ENCODE peak calls at places on chromosomes 13 and 19, in eight cellular contexts. Z is mucosa of descending colon; K is activated CD8-positive, alpha-beta T cell treated with anti-CD3 and anti-CD28 coated beads for 36 hours; L is psoas muscle; U is fibroblast of lung; V is RWPE1; R is astrocyte of the spinal cord; C is spleen. T is an unnamed sample.

GRCh38 chr13:110466261-110466660 is 95.3 kb downstream of the RAB20 start:
- DNase-seq in Z (no peak), K (no peak), L (no peak), U (no peak), V (no peak), R (no peak), C (no peak), T (no peak)

GRCh38 chr13:57557979-57558529 is 73.5 kb upstream of the PCDH17 start:
- DNase-seq in Z (no peak), K (no peak), L (no peak), U (peak; percentile 1), V (no peak), R (peak; percentile 3), C (no peak), T (peak; percentile 2)

GRCh38 chr13:20590568-20590967 is 23.6 kb downstream of the IFT88 start:
- DNase-seq in Z (no peak), K (no peak), L (no peak), U (no peak), V (no peak), R (no peak), C (no peak), T (no peak)

GRCh38 chr19:16901491-16902175 is 12.8 kb downstream of the F2RL3 start:
- DNase-seq in Z (no peak), K (no peak), L (peak; percentile 33), U (no peak), V (no peak), R (no peak), C (no peak), T (no peak)

GRCh38 chr13:91520952-91521351 is 122.5 kb downstream of the GPC5 start:
- DNase-seq in Z (no peak), K (no peak), L (no peak), U (no peak), V (no peak), R (peak; percentile 12), C (no peak), T (no peak)

GRCh38 chr13:33862006-33862405 is 44.1 kb downstream of the RFC3 start:
- DNase-seq in Z (no peak), K (no peak), L (no peak), U (no peak), V (no peak), R (no peak), C (no peak), T (no peak)

GRCh38 chr13:70375718-70376117 is 267.5 kb upstream of the KLHL1 start:
- DNase-seq in Z (no peak), K (no peak), L (no peak), U (no peak), V (no peak), R (no peak), C (no peak), T (no peak)

GRCh38 chr19:8334458-8335342 is 8.4 kb downstream of the KANK3 start:
- DNase-seq in Z (peak; percentile 74), K (peak; percentile 56), L (peak; percentile 56), U (peak; percentile 73), V (peak; percentile 85), R (peak; percentile 51), C (peak; percentile 77), T (peak; percentile 86)

GRCh38 chr19:27794444-27795042 is 1418.4 kb downstream of the UQCRFS1 start:
- DNase-seq in Z (peak; percentile 61), K (peak; percentile 24), L (no peak), U (peak; percentile 35), V (no peak), R (peak; percentile 20), C (peak; percentile 86), T (peak; percentile 22)

GRCh38 chr13:113620036-113620435 is 35.5 kb downstream of the TFDP1 start:
- DNase-seq in Z (peak; percentile 24), K (no peak), L (peak; percentile 35), U (no peak), V (no peak), R (no peak), C (peak; percentile 54), T (no peak)

GRCh38 chr13:41981961-41982723 is 21.2 kb upstream of the VWA8 start:
- DNase-seq in Z (no peak), K (no peak), L (no peak), U (no peak), V (peak; percentile 57), R (no peak), C (no peak), T (no peak)

GRCh38 chr19:18469245-18470107 is 31.5 kb upstream of the ISYNA1 start:
- DNase-seq in Z (no peak), K (peak; percentile 77), L (peak; percentile 87), U (peak; percentile 54), V (no peak), R (peak; percentile 63), C (peak; percentile 89), T (peak; percentile 68)

GRCh38 chr13:59633290-59633689 is 530.4 kb downstream of the DIAPH3 start:
- DNase-seq in Z (no peak), K (no peak), L (no peak), U (no peak), V (no peak), R (no peak), C (peak; percentile 70), T (no peak)

GRCh38 chr13:19984430-19985218 is 26.1 kb downstream of the ZMYM2 start:
- DNase-seq in Z (no peak), K (no peak), L (no peak), U (peak; percentile 48), V (peak; percentile 24), R (peak; percentile 59), C (no peak), T (peak; percentile 63)

GRCh38 chr13:40401911-40402776 is 264.3 kb downstream of the FOXO1 start:
- DNase-seq in Z (peak; percentile 97), K (peak; percentile 84), L (peak; percentile 98), U (peak; percentile 97), V (peak; percentile 88), R (peak; percentile 98), C (peak; percentile 94), T (peak; percentile 56)

GRCh38 chr19:41546386-41546789 is 29.6 kb upstream of the CEACAM21 start:
- DNase-seq in Z (no peak), K (peak; percentile 49), L (no peak), U (no peak), V (no peak), R (no peak), C (peak; percentile 87), T (no peak)

GRCh38 chr13:22227895-22228294 is 557.0 kb downstream of the FGF9 start:
- DNase-seq in Z (no peak), K (no peak), L (no peak), U (no peak), V (no peak), R (no peak), C (no peak), T (no peak)

GRCh38 chr19:3822683-3823344 is 36.6 kb upstream of the MATK start:
- DNase-seq in Z (no peak), K (no peak), L (no peak), U (no peak), V (no peak), R (no peak), C (no peak), T (no peak)

GRCh38 chr19:3819989-3820388 is 33.8 kb upstream of the MATK start:
- DNase-seq in Z (no peak), K (no peak), L (no peak), U (no peak), V (no peak), R (no peak), C (no peak), T (no peak)

GRCh38 chr19:3823345-3823704 is 37.1 kb upstream of the MATK start:
- DNase-seq in Z (no peak), K (no peak), L (no peak), U (no peak), V (no peak), R (no peak), C (no peak), T (no peak)

GRCh38 chr19:3821857-3822364 is 35.7 kb upstream of the MATK start:
- DNase-seq in Z (peak; percentile 84), K (peak; percentile 92), L (peak; percentile 73), U (no peak), V (peak; percentile 23), R (peak; percentile 3), C (peak; percentile 96), T (peak; percentile 94)

GRCh38 chr19:3821156-3821555 is 35.0 kb upstream of the MATK start:
- DNase-seq in Z (no peak), K (no peak), L (no peak), U (no peak), V (no peak), R (no peak), C (no peak), T (no peak)
- TF ChIP-seq CTCF in Z (no peak), K (no peak), L (peak; percentile 28), U (no peak), V (no peak), R (no peak), C (no peak), T (no peak)

GRCh38 chr19:7197760-7198696 is 96.2 kb downstream of the INSR start:
- DNase-seq in Z (peak; percentile 95), K (peak; percentile 92), L (peak; percentile 97), U (peak; percentile 97), V (peak; percentile 94), R (peak; percentile 95), C (peak; percentile 98), T (peak; percentile 96)
- TF ChIP-seq CTCF in Z (no peak), K (no peak), L (peak; percentile 35), U (no peak), V (no peak), R (no peak), C (no peak), T (no peak)

DNA sequence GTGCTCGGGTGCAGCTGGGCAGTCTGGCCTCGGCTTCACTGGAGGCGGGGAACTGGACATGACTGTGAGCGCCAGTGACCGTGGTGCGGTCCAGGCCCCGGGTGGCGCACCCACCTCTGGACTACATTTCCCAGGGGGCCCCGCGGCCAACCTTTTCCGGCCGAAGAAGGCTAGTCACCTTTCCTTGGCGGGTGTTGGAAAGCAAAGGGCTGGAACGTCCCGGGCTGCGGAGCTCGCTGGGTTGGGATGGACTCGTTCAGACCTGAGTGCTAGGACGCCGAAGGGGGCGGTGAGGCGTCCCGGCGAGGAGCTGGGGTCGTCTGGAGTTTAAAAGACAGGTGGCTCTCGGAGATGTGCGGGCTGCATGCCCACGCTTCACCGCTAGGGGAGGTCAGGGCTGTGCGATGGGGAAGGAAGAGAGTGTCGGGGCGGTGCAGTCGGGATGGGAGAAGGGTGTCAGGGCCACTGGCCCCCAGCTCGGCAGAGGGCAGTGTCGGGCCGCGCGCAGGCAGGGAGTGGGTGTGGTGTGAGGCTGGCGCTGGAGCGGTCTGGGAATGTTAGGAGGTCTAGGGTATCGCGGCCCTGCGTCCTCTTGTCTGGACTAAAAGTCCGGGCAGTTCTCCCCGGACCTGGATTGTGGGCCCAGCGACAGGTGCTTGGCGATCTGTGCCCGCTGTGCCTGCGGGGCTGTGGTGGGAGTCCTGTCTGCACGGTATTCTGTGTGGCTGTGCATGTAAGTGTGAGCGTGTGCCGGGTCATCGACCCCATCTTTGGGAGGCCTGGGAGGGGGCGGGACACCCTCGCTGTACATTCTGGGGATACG is 57.1 kb downstream of the ZNF568 start:
- DNase-seq in Z (peak; percentile 83), K (peak; percentile 82), L (peak; percentile 87), U (peak; percentile 82), V (peak; percentile 11), R (peak; percentile 80), C (peak; percentile 94), T (peak; percentile 59)
- TF ChIP-seq CTCF in Z (peak; percentile 82), K (peak; percentile 48), L (peak; percentile 64), U (peak; percentile 57), V (peak; percentile 26), R (peak; percentile 82), C (peak; percentile 99), T (peak; percentile 51)

DNA sequence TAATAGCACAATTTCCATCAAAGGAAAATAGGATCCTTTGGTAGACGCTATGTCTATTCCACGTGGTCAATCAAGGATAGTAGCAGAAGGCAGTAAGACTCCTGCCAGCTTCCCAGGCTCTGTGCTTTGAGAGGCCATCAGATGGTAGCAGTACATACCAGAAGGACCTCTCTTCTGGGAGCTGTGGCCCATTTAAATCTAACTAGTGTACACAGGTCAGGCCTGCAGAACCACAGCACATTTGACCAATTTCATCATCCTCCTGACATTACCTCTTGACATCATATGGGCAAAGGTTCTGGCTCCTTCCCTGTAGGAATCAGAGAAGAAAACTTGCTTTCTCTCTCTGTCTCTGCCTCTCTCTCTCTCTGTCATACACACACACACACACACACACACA is 229.6 kb upstream of the HTR2A start:
- DNase-seq in Z (no peak), K (no peak), L (no peak), U (no peak), V (no peak), R (no peak), C (no peak), T (no peak)
- TF ChIP-seq CTCF in Z (no peak), K (no peak), L (no peak), U (no peak), V (no peak), R (peak; percentile 14), C (no peak), T (peak; percentile 29)

T was measured in GM13977.